ENCODE peak calls at places on chromosome X, in four cellular contexts. J is NCI-H1105; Q is stimulated activated CD8-positive, alpha-beta memory T cell treated with anti-CD3 and anti-CD28 coated beads, Interleukin-2, amount 100 ng/mL, for 48 hours; P is endothelial cell. S is an unnamed sample.

GRCh38 chrX:45824471-45824870 is 623.8 kb upstream of the DIPK2B start:
- DNase-seq in J (no peak), Q (peak; percentile 49), P (peak; percentile 41), S (no peak)

GRCh38 chrX:77668391-77669237 is 117.4 kb downstream of the ATRX start:
- DNase-seq in P (no peak), Q (no peak), J (no peak), S (no peak)

GRCh38 chrX:144801786-144802185 is 445.5 kb upstream of the SPANXN1 start:
- DNase-seq in P (no peak), Q (no peak), J (no peak), S (no peak)

GRCh38 chrX:73916931-73917657 is 354.1 kb downstream of the CHIC1 start:
- DNase-seq in Q (no peak), J (no peak), P (no peak), S (no peak)

GRCh38 chrX:41031256-41031967 is 53.8 kb upstream of the USP9X start:
- DNase-seq in Q (no peak), P (no peak), J (no peak), S (no peak)

GRCh38 chrX:10121787-10122186 is 35.0 kb upstream of the CLCN4 start:
- DNase-seq in P (no peak), Q (no peak), J (no peak), S (no peak)

GRCh38 chrX:133970021-133970550 is 15.3 kb downstream of the GPC3 start:
- DNase-seq in P (no peak), J (no peak), Q (no peak), S (no peak)

GRCh38 chrX:47097018-47097417 is 18.8 kb downstream of the RGN start:
- DNase-seq in P (no peak), J (no peak), Q (no peak), S (no peak)

GRCh38 chrX:15410430-15410829 is 26.2 kb upstream of the VEGFD start:
- DNase-seq in P (no peak), Q (no peak), J (no peak), S (no peak)

GRCh38 chrX:148665001-148665400 is 164.6 kb downstream of the AFF2 start:
- DNase-seq in J (no peak), P (no peak), Q (no peak), S (no peak)

GRCh38 chrX:20477219-20477618 is 210.5 kb upstream of the RPS6KA3 start:
- DNase-seq in Q (no peak), P (no peak), J (no peak), S (no peak)

GRCh38 chrX:21153503-21153902 is 220.7 kb upstream of the CNKSR2 start:
- DNase-seq in Q (no peak), J (no peak), P (no peak), S (no peak)

GRCh38 chrX:10900585-10901289 is 210.4 kb upstream of the HCCS start:
- DNase-seq in P (no peak), J (no peak), Q (no peak), S (no peak)

GRCh38 chrX:110087485-110088356 is 84.8 kb downstream of the TMEM164 start:
- DNase-seq in Q (no peak), J (no peak), P (no peak), S (no peak)

GRCh38 chrX:132216283-132216682 is 3.0 kb downstream of the RAP2C start:
- DNase-seq in J (no peak), P (no peak), Q (no peak), S (no peak)

GRCh38 chrX:151825927-151826471 is 86.7 kb upstream of the MAGEA4 start:
- DNase-seq in Q (no peak), J (no peak), P (no peak), S (no peak)

GRCh38 chrX:120463241-120463640 is 5.9 kb downstream of the LAMP2 start:
- DNase-seq in P (no peak), Q (no peak), J (no peak), S (no peak)

GRCh38 chrX:79182616-79183015 is 38.1 kb downstream of the GPR174 start:
- DNase-seq in J (no peak), Q (no peak), P (no peak), S (no peak)

GRCh38 chrX:150211988-150212387 is 151.1 kb upstream of the MAMLD1 start:
- DNase-seq in P (no peak), Q (no peak), J (no peak), S (no peak)

GRCh38 chrX:3712080-3712869 is 1.2 kb downstream of the PRKX start:
- DNase-seq in Q (no peak), P (peak; percentile 4), J (no peak), S (no peak)

GRCh38 chrX:153775631-153776595 is 4.9 kb upstream of the SRPK3 start:
- DNase-seq in P (no peak), Q (no peak), J (no peak), S (no peak)

GRCh38 chrX:54358424-54359211 is 772 bp upstream of the WNK3 start:
- DNase-seq in J (peak; percentile 87), Q (peak; percentile 20), P (peak; percentile 67), S (no peak)

GRCh38 chrX:105267167-105267566 is 46.7 kb upstream of the TEX13A start:
- DNase-seq in Q (no peak), P (no peak), J (no peak), S (no peak)

GRCh38 chrX:140764401-140764919 is 54.9 kb downstream of the LINC00632 start:
- DNase-seq in J (no peak), Q (no peak), P (peak; percentile 31), S (no peak)

GRCh38 chrX:150587585-150588503 is 19.4 kb downstream of the MTM1 start:
- DNase-seq in Q (peak; percentile 21), J (no peak), P (peak; percentile 38), S (no peak)

GRCh38 chrX:115183980-115184379 is 5.2 kb upstream of the RBMXL3 start:
- DNase-seq in J (no peak), P (no peak), Q (no peak), S (no peak)

GRCh38 chrX:18351774-18352173 is 2.7 kb downstream of the SCML2 start:
- DNase-seq in P (no peak), Q (no peak), J (no peak), S (no peak)

GRCh38 chrX:56800801-56801200 is 71.8 kb downstream of the NBDY start:
- DNase-seq in P (no peak), Q (no peak), J (no peak), S (no peak)